ENCODE peak calls at places on chromosome 15, in eight cellular contexts. D is right cardiac atrium; W is stimulated activated effector memory CD8-positive, alpha-beta T cell treated with anti-CD3 and anti-CD28 coated beads, Interleukin-12 subunit alpha, Interleukin-12 subunit beta, amount 100 ng/mL, for 72 hours; H is activated T-cell treated with anti-CD3 and anti-CD28 coated beads, Interleukin-2, amount 50 U/mL, for 1 hour; G is activated CD4-positive, CD25-positive, alpha-beta regulatory T cell; O is AG04450; P is amygdala; J is fibroblast of lung. U is an unnamed sample.

GRCh38 chr15:49876401-49877038 is 242.5 kb downstream of the ATP8B4 start:
- DNase-seq in H (no peak), D (peak; percentile 72), J (no peak), O (no peak), P (no peak), W (no peak), G (no peak), U (no peak)

GRCh38 chr15:64856429-64857145 is 14.9 kb downstream of the PLEKHO2 start:
- DNase-seq in H (no peak), W (no peak), J (peak; percentile 95), D (peak; percentile 93), G (no peak), O (no peak), P (peak; percentile 81), U (peak; percentile 87)

GRCh38 chr15:80844011-80844732 is 65.0 kb downstream of the CEMIP start:
- DNase-seq in J (no peak), G (no peak), W (no peak), P (no peak), H (no peak), D (no peak), O (peak; percentile 20), U (peak; percentile 31)

GRCh38 chr15:56356616-56357015 is 8.6 kb upstream of the TEX9 start:
- DNase-seq in D (no peak), O (no peak), W (no peak), P (no peak), H (no peak), G (no peak), J (no peak), U (no peak)

GRCh38 chr15:96345560-96346389 is 15.3 kb downstream of the NR2F2 start:
- DNase-seq in J (peak; percentile 94), O (no peak), W (no peak), D (peak; percentile 95), G (no peak), P (peak; percentile 68), H (no peak), U (no peak)

GRCh38 chr15:84631706-84632272 is 22.3 kb downstream of the WDR73 start:
- DNase-seq in W (no peak), J (no peak), P (no peak), H (no peak), G (no peak), D (no peak), O (no peak), U (no peak)

GRCh38 chr15:29994284-29994683 is 88.5 kb upstream of the GOLGA8J start:
- DNase-seq in H (no peak), J (no peak), P (no peak), O (no peak), W (no peak), D (no peak), G (no peak), U (no peak)

GRCh38 chr15:47412802-47413201 is 304.5 kb upstream of the SEMA6D start:
- DNase-seq in J (no peak), G (no peak), W (no peak), O (no peak), H (no peak), P (no peak), D (no peak), U (no peak)

GRCh38 chr15:62653122-62653521 is 389.4 kb upstream of the TPM1 start:
- DNase-seq in P (no peak), J (no peak), H (no peak), D (no peak), W (no peak), G (no peak), O (no peak), U (no peak)

GRCh38 chr15:34942363-34942762 is 27.2 kb downstream of the AQR start:
- DNase-seq in P (no peak), G (no peak), D (no peak), H (no peak), J (peak; percentile 84), W (no peak), O (peak; percentile 24), U (no peak)

GRCh38 chr15:90301901-90302300 is 36.4 kb downstream of the NGRN start:
- DNase-seq in G (no peak), H (no peak), J (no peak), D (no peak), W (no peak), P (no peak), O (no peak), U (no peak)

GRCh38 chr15:31975446-31976229 is 54.7 kb upstream of the CHRNA7 start:
- DNase-seq in W (no peak), O (no peak), D (peak; percentile 80), P (peak; percentile 40), J (peak; percentile 3), G (no peak), H (no peak), U (peak; percentile 36)

GRCh38 chr15:80846416-80846815 is 67.2 kb downstream of the CEMIP start:
- DNase-seq in P (no peak), H (no peak), G (no peak), O (no peak), J (no peak), W (no peak), D (no peak), U (no peak)

GRCh38 chr15:43105077-43105769 is 615 bp downstream of the UBR1 start:
- DNase-seq in O (no peak), G (no peak), D (no peak), H (no peak), W (peak; percentile 5), P (no peak), J (no peak), U (no peak)

GRCh38 chr15:71096676-71097075 is 18.6 kb upstream of the THSD4 start:
- DNase-seq in D (no peak), W (no peak), H (no peak), O (no peak), G (no peak), J (no peak), P (no peak), U (no peak)

GRCh38 chr15:61720197-61720596 is 340.1 kb downstream of the VPS13C start:
- DNase-seq in H (no peak), O (no peak), D (no peak), J (no peak), W (no peak), G (no peak), P (no peak), U (no peak)

GRCh38 chr15:64897345-64897985 is 14.2 kb upstream of the ANKDD1A start:
- DNase-seq in G (no peak), W (no peak), P (no peak), J (peak; percentile 77), D (peak; percentile 88), O (no peak), H (no peak), U (no peak)

GRCh38 chr15:69044899-69045298 is 30.4 kb downstream of the NOX5 start:
- DNase-seq in W (no peak), G (no peak), P (no peak), O (no peak), J (peak; percentile 38), D (no peak), H (no peak), U (no peak)

GRCh38 chr15:38671675-38672141 is 107.1 kb upstream of the RASGRP1 start:
- DNase-seq in P (no peak), G (no peak), H (peak; percentile 54), O (no peak), J (no peak), D (no peak), W (no peak), U (no peak)

GRCh38 chr15:67829647-67830504 is 4.6 kb downstream of the SKOR1 start:
- DNase-seq in D (no peak), G (no peak), J (no peak), P (no peak), O (no peak), W (no peak), H (no peak), U (no peak)

GRCh38 chr15:88635343-88635742 is 3.5 kb upstream of the ISG20 start:
- DNase-seq in W (no peak), G (peak; percentile 15), O (no peak), P (no peak), J (peak; percentile 74), D (no peak), H (no peak), U (no peak)

GRCh38 chr15:48285329-48286214 is 45.7 kb upstream of the DUT start:
- DNase-seq in H (no peak), O (peak; percentile 82), D (peak; percentile 67), G (peak; percentile 1), W (peak; percentile 28), J (peak; percentile 94), P (peak; percentile 15), U (peak; percentile 12)

GRCh38 chr15:71364117-71364584 is 248.9 kb downstream of the THSD4 start:
- DNase-seq in O (no peak), G (no peak), H (no peak), W (no peak), D (no peak), J (no peak), P (no peak), U (no peak)

GRCh38 chr15:23565395-23566069 is at the start of gene MKRN3:
- DNase-seq in O (peak; percentile 27), P (peak; percentile 29), J (peak; percentile 58), H (peak; percentile 31), D (peak; percentile 58), W (no peak), G (peak; percentile 10), U (no peak)

GRCh38 chr15:25545017-25545416 is 106.2 kb upstream of the UBE3A start:
- DNase-seq in O (no peak), G (no peak), J (no peak), H (no peak), P (peak; percentile 47), D (no peak), W (no peak), U (no peak)

GRCh38 chr15:48479751-48480150 is 148.5 kb downstream of the DUT start:
- DNase-seq in J (no peak), D (no peak), G (no peak), H (no peak), P (no peak), W (no peak), O (no peak), U (no peak)

GRCh38 chr15:74835312-74835823 is 7.6 kb downstream of the ULK3 start:
- DNase-seq in P (no peak), H (peak; percentile 54), W (peak; percentile 33), G (peak; percentile 14), O (no peak), D (peak; percentile 77), J (peak; percentile 48), U (no peak)

GRCh38 chr15:45326280-45326679 is 52.1 kb downstream of the GATM start:
- DNase-seq in G (no peak), P (no peak), H (no peak), O (no peak), D (no peak), J (no peak), W (no peak), U (no peak)

GRCh38 chr15:89888214-89888804 is 5.5 kb downstream of the AP3S2 start:
- DNase-seq in O (peak; percentile 74), D (no peak), P (no peak), W (no peak), J (peak; percentile 82), H (no peak), G (no peak), U (no peak)

GRCh38 chr15:68667800-68668625 is 89.2 kb downstream of the CORO2B start:
- DNase-seq in G (no peak), J (no peak), W (no peak), P (no peak), H (no peak), D (no peak), O (no peak), U (no peak)

GRCh38 chr15:28984421-28985375 is 98.9 kb downstream of the APBA2 start:
- DNase-seq in H (peak; percentile 40), O (peak; percentile 32), J (peak; percentile 71), G (no peak), W (no peak), D (no peak), P (peak; percentile 78), U (peak; percentile 92)

GRCh38 chr15:35087759-35088158 is 2.7 kb upstream of the NANOGP8 start:
- DNase-seq in O (no peak), J (no peak), P (no peak), G (no peak), D (no peak), W (no peak), H (no peak), U (no peak)

U was measured in occipital lobe.